ENCODE peak calls at places on chromosomes 13 and 19, in seven cellular contexts. One of them, this sample, is unnamed.

GRCh38 chr13:36282818-36283432 is 14.7 kb downstream of the CCDC169 start:
- DNase-seq in ovary: no peak
- DNase-seq in aorta: no peak
- DNase-seq in uterus: no peak
- DNase-seq in A673: peak; percentile 71
- DNase-seq in suprapubic skin: no peak
- DNase-seq in upper lobe of left lung: no peak
- DNase-seq in this sample: no peak

GRCh38 chr13:78129850-78130249 is 211.2 kb upstream of the EDNRB start:
- DNase-seq in upper lobe of left lung: no peak
- DNase-seq in A673: no peak
- DNase-seq in suprapubic skin: no peak
- DNase-seq in uterus: no peak
- DNase-seq in ovary: no peak
- DNase-seq in aorta: no peak
- DNase-seq in this sample: no peak

GRCh38 chr19:13717194-13717643 is 47.1 kb upstream of the MRI1 start:
- DNase-seq in uterus: no peak
- DNase-seq in ovary: no peak
- DNase-seq in suprapubic skin: no peak
- DNase-seq in A673: no peak
- DNase-seq in upper lobe of left lung: no peak
- DNase-seq in aorta: no peak
- DNase-seq in this sample: no peak

GRCh38 chr19:13173129-13173737 is 23.0 kb downstream of the IER2 start:
- DNase-seq in ovary: no peak
- DNase-seq in suprapubic skin: no peak
- DNase-seq in uterus: no peak
- DNase-seq in A673: no peak
- DNase-seq in aorta: no peak
- DNase-seq in upper lobe of left lung: no peak
- DNase-seq in this sample: no peak

GRCh38 chr13:28117689-28118377 is 17.5 kb upstream of the FLT3 start:
- DNase-seq in suprapubic skin: no peak
- DNase-seq in upper lobe of left lung: no peak
- DNase-seq in A673: peak; percentile 49
- DNase-seq in aorta: peak; percentile 55
- DNase-seq in uterus: no peak
- DNase-seq in ovary: no peak
- DNase-seq in this sample: peak; percentile 53

GRCh38 chr19:5997371-5997770 is 19.4 kb upstream of the RANBP3 start:
- DNase-seq in uterus: no peak
- DNase-seq in suprapubic skin: no peak
- DNase-seq in upper lobe of left lung: no peak
- DNase-seq in ovary: no peak
- DNase-seq in A673: no peak
- DNase-seq in aorta: no peak
- DNase-seq in this sample: no peak

GRCh38 chr13:97875911-97876310 is 77.6 kb upstream of the IPO5 start:
- DNase-seq in aorta: no peak
- DNase-seq in suprapubic skin: no peak
- DNase-seq in ovary: no peak
- DNase-seq in upper lobe of left lung: no peak
- DNase-seq in A673: no peak
- DNase-seq in uterus: no peak
- DNase-seq in this sample: no peak

GRCh38 chr19:49290517-49290916 is 34.5 kb downstream of the SLC6A16 start:
- DNase-seq in A673: no peak
- DNase-seq in uterus: no peak
- DNase-seq in ovary: no peak
- DNase-seq in suprapubic skin: no peak
- DNase-seq in upper lobe of left lung: no peak
- DNase-seq in aorta: no peak
- DNase-seq in this sample: no peak

DNA sequence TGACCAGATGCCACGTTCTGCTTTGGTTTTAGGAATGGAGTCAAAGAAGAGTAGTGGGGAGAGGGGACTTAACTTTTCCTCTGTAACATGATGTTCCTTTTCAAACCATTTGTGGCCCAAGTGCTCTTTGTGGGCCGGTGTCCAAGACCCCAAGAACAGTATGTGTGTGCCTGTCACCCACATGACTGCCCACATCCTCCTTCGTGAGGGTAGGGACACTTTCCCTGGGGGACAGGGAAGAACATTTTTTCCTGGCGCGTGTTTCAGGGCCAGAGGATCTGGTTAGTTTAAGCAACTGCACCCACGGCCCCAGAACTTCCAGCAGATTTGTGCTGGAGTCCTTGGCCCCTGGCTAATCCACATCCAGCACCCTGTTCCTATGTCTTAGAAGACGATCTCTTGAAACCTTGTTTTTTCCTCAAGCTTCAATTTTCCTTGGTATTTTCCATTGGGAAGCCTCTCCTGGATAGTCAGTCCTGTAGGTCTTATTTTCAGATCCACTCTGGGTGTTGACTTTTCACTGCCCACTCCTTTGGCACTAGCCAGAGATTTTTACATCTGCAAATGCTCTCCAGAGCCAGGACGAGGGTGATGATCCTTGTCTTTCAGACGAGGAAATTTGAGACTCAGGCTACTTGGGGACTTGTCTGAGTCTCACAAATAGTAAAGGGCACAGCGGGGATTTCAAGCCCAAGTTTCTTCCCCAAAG is 10.8 kb upstream of the CCDC97 start:
- DNase-seq in uterus: no peak
- DNase-seq in ovary: no peak
- DNase-seq in A673: no peak
- DNase-seq in suprapubic skin: no peak
- DNase-seq in aorta: peak; percentile 72
- DNase-seq in upper lobe of left lung: no peak
- DNase-seq in this sample: no peak
- H3K4me1 ChIP-seq in uterus: peaks cover 22% of the 10 kb centered on the region
- H3K4me1 ChIP-seq in ovary: no peaks in the 10 kb centered on the region
- H3K4me1 ChIP-seq in A673: no peaks in the 10 kb centered on the region
- H3K4me1 ChIP-seq in suprapubic skin: peaks cover 62% of the 10 kb centered on the region
- H3K4me1 ChIP-seq in aorta: peaks cover 4% of the 10 kb centered on the region
- H3K4me1 ChIP-seq in upper lobe of left lung: peaks cover 66% of the 10 kb centered on the region
- H3K4me1 ChIP-seq in this sample: peaks cover 45% of the 10 kb centered on the region

GRCh38 chr19:46976845-46977320 is 42.8 kb upstream of the NPAS1 start:
- DNase-seq in uterus: peak; percentile 52
- DNase-seq in suprapubic skin: no peak
- DNase-seq in aorta: peak; percentile 84
- DNase-seq in ovary: no peak
- DNase-seq in upper lobe of left lung: no peak
- DNase-seq in A673: no peak
- DNase-seq in this sample: no peak

GRCh38 chr19:46977548-46977947 is 42.1 kb upstream of the NPAS1 start:
- DNase-seq in A673: no peak
- DNase-seq in ovary: no peak
- DNase-seq in uterus: no peak
- DNase-seq in aorta: no peak
- DNase-seq in suprapubic skin: no peak
- DNase-seq in upper lobe of left lung: no peak
- DNase-seq in this sample: no peak

GRCh38 chr19:46975011-46975917 is 44.4 kb upstream of the NPAS1 start:
- DNase-seq in ovary: no peak
- DNase-seq in aorta: peak; percentile 21
- DNase-seq in upper lobe of left lung: no peak
- DNase-seq in suprapubic skin: no peak
- DNase-seq in uterus: no peak
- DNase-seq in A673: peak; percentile 80
- DNase-seq in this sample: no peak

GRCh38 chr19:46974181-46974580 is 45.5 kb upstream of the NPAS1 start:
- DNase-seq in aorta: no peak
- DNase-seq in suprapubic skin: no peak
- DNase-seq in uterus: no peak
- DNase-seq in upper lobe of left lung: no peak
- DNase-seq in ovary: no peak
- DNase-seq in A673: no peak
- DNase-seq in this sample: no peak

DNA sequence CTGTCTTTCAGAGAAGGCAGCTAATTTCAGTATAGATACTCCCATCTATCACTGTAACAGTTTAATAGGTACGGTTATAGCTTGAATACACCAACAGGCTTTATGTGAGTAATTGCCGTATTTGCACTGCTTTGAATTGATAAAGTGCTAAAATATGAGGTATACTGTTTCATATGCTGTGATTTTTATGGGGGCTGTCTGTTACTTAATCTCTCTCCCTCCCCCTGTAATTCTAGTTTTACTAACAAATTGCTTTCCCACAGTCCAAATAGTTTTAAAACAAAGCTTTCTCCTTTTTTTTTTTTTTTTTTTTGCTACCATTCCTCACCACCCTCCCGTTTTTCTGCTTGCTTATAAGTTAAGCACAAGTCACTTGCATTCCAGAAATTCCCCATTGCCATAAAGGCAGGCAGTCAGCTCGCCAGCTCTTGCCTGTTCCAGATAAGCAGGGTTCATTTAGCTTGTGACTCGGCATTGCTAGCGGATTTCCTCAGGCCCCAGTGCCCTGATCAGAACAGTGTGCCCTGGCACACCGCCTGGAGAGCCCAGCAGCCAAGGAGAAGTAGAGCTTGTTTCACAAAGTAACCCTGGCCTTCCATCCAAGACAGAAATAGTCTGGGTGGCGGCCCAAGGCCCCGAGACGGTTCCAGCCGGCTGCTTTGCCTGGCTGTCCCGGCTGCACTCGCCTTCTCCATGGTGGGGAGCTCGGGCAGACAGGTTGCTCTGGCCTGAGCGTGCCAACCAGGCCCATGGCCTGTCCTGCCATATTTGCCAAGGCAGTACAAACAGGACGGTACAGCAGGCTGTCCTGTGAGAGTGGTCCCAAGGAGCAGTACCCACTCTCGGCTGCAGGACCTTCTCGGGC is 43.5 kb upstream of the NPAS1 start:
- DNase-seq in upper lobe of left lung: peak; percentile 86
- DNase-seq in uterus: peak; percentile 93
- DNase-seq in A673: peak; percentile 73
- DNase-seq in ovary: peak; percentile 92
- DNase-seq in suprapubic skin: peak; percentile 95
- DNase-seq in aorta: peak; percentile 99
- DNase-seq in this sample: peak; percentile 96
- H3K4me1 ChIP-seq in upper lobe of left lung: peaks cover 46% of the 10 kb centered on the region
- H3K4me1 ChIP-seq in uterus: peaks cover 31% of the 10 kb centered on the region
- H3K4me1 ChIP-seq in A673: peaks cover 57% of the 10 kb centered on the region
- H3K4me1 ChIP-seq in ovary: peaks cover 24% of the 10 kb centered on the region
- H3K4me1 ChIP-seq in suprapubic skin: peaks cover 79% of the 10 kb centered on the region
- H3K4me1 ChIP-seq in aorta: peaks cover 9% of the 10 kb centered on the region
- H3K4me1 ChIP-seq in this sample: peaks cover 82% of the 10 kb centered on the region

GRCh38 chr19:43783636-43784035 is 2.9 kb upstream of the KCNN4 start:
- DNase-seq in A673: no peak
- DNase-seq in ovary: no peak
- DNase-seq in suprapubic skin: no peak
- DNase-seq in aorta: no peak
- DNase-seq in uterus: no peak
- DNase-seq in upper lobe of left lung: no peak
- DNase-seq in this sample: no peak
- H3K4me1 ChIP-seq in A673: no peaks in the 10 kb centered on the region
- H3K4me1 ChIP-seq in ovary: no peaks in the 10 kb centered on the region
- H3K4me1 ChIP-seq in suprapubic skin: peaks cover 68% of the 10 kb centered on the region
- H3K4me1 ChIP-seq in aorta: no peaks in the 10 kb centered on the region
- H3K4me1 ChIP-seq in uterus: no peaks in the 10 kb centered on the region
- H3K4me1 ChIP-seq in upper lobe of left lung: peaks cover 26% of the 10 kb centered on the region
- H3K4me1 ChIP-seq in this sample: no peaks in the 10 kb centered on the region

DNA sequence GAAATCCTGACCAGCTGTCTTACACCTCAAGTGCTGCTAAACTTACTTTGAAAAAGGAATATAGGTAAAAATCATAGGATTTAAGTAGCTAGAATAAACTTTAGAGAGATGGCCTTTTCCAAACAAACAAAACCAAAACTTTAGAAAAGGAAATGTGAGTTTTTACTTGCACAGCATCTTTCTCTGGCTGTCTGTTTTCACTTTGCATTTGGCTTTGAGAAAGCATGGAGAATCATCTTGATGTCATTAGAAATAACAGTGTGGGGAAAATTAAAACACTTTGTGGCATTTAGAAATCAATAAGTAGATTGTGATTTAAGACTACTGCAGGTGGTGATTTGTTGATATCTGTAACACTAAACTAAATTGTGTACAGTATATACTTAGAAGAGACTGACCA is 6.0 kb downstream of the WDFY2 start:
- DNase-seq in uterus: no peak
- DNase-seq in ovary: no peak
- DNase-seq in A673: no peak
- DNase-seq in suprapubic skin: no peak
- DNase-seq in aorta: no peak
- DNase-seq in upper lobe of left lung: no peak
- DNase-seq in this sample: no peak
- H3K4me1 ChIP-seq in uterus: peaks cover 14% of the 10 kb centered on the region
- H3K4me1 ChIP-seq in ovary: peaks cover 13% of the 10 kb centered on the region
- H3K4me1 ChIP-seq in A673: peaks cover 55% of the 10 kb centered on the region
- H3K4me1 ChIP-seq in suprapubic skin: peaks cover 85% of the 10 kb centered on the region
- H3K4me1 ChIP-seq in aorta: peaks cover 6% of the 10 kb centered on the region
- H3K4me1 ChIP-seq in upper lobe of left lung: peaks cover 28% of the 10 kb centered on the region
- H3K4me1 ChIP-seq in this sample: peaks cover 36% of the 10 kb centered on the region

DNA sequence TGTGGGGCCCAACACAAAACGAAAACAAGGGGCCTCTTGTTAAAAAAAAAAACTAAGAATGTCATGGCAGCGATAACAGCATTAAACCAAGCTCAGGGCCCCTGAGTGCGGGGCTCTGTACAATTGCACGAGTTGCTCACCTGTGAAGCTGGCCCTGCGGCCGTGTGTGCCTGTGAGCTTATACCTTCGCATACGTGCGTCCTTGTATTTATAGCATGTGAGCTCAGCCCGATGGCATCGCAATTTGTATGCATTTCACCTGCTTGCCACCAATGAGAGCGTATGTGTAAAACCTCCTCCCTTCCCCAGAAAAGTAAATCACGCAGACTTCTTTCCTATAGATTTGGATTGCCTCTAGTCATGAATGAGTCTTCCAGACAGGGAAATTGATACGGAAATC is 17.1 kb downstream of the HNRNPM start:
- DNase-seq in uterus: no peak
- DNase-seq in suprapubic skin: no peak
- DNase-seq in upper lobe of left lung: no peak
- DNase-seq in A673: no peak
- DNase-seq in aorta: no peak
- DNase-seq in ovary: no peak
- DNase-seq in this sample: no peak
- H3K4me1 ChIP-seq in uterus: peaks cover 10% of the 10 kb centered on the region
- H3K4me1 ChIP-seq in suprapubic skin: peaks cover 47% of the 10 kb centered on the region
- H3K4me1 ChIP-seq in upper lobe of left lung: peaks cover 63% of the 10 kb centered on the region
- H3K4me1 ChIP-seq in A673: peaks cover 30% of the 10 kb centered on the region
- H3K4me1 ChIP-seq in aorta: peaks cover 4% of the 10 kb centered on the region
- H3K4me1 ChIP-seq in ovary: peaks cover 15% of the 10 kb centered on the region
- H3K4me1 ChIP-seq in this sample: peaks cover 53% of the 10 kb centered on the region